ENCODE peak calls at places on chromosomes 6 and 20, in five cellular contexts. One of them, this sample, is unnamed.

GRCh38 chr20:58058421-58059140 is 169.9 kb downstream of the ANKRD60 start:
- DNase-seq in amniotic stem cell: no peak
- DNase-seq in T-helper 2 cell: no peak
- DNase-seq in IMR-90: no peak
- DNase-seq in stimulated activated CD8-positive, alpha-beta memory T cell treated with anti-CD3 and anti-CD28 coated beads, Interleukin-4, amount 100 ng/mL, for 1 hour: no peak
- DNase-seq in this sample: no peak

GRCh38 chr6:125102901-125103300 is 50.7 kb upstream of the TPD52L1 start:
- DNase-seq in IMR-90: peak
- DNase-seq in stimulated activated CD8-positive, alpha-beta memory T cell treated with anti-CD3 and anti-CD28 coated beads, Interleukin-4, amount 100 ng/mL, for 1 hour: no peak
- DNase-seq in T-helper 2 cell: no peak
- DNase-seq in amniotic stem cell: peak
- DNase-seq in this sample: no peak

GRCh38 chr20:20450461-20451027 is 82.6 kb downstream of the INSM1 start:
- DNase-seq in T-helper 2 cell: no peak
- DNase-seq in stimulated activated CD8-positive, alpha-beta memory T cell treated with anti-CD3 and anti-CD28 coated beads, Interleukin-4, amount 100 ng/mL, for 1 hour: no peak
- DNase-seq in IMR-90: no peak
- DNase-seq in amniotic stem cell: no peak
- DNase-seq in this sample: no peak

GRCh38 chr20:59141818-59142581 is 21.6 kb upstream of the ZNF831 start:
- DNase-seq in stimulated activated CD8-positive, alpha-beta memory T cell treated with anti-CD3 and anti-CD28 coated beads, Interleukin-4, amount 100 ng/mL, for 1 hour: no peak
- DNase-seq in IMR-90: peak
- DNase-seq in amniotic stem cell: no peak
- DNase-seq in T-helper 2 cell: no peak
- DNase-seq in this sample: no peak

GRCh38 chr6:26475823-26476729 is 18.3 kb downstream of the BTN2A1 start:
- DNase-seq in IMR-90: peak
- DNase-seq in amniotic stem cell: no peak
- DNase-seq in T-helper 2 cell: no peak
- DNase-seq in stimulated activated CD8-positive, alpha-beta memory T cell treated with anti-CD3 and anti-CD28 coated beads, Interleukin-4, amount 100 ng/mL, for 1 hour: no peak
- DNase-seq in this sample: no peak

GRCh38 chr20:44616604-44616964 is 34.2 kb downstream of the PKIG start:
- DNase-seq in stimulated activated CD8-positive, alpha-beta memory T cell treated with anti-CD3 and anti-CD28 coated beads, Interleukin-4, amount 100 ng/mL, for 1 hour: no peak
- DNase-seq in T-helper 2 cell: no peak
- DNase-seq in amniotic stem cell: no peak
- DNase-seq in IMR-90: no peak
- DNase-seq in this sample: no peak

GRCh38 chr20:57250607-57251343 is 15.7 kb downstream of the BMP7 start:
- DNase-seq in stimulated activated CD8-positive, alpha-beta memory T cell treated with anti-CD3 and anti-CD28 coated beads, Interleukin-4, amount 100 ng/mL, for 1 hour: no peak
- DNase-seq in T-helper 2 cell: peak
- DNase-seq in amniotic stem cell: no peak
- DNase-seq in IMR-90: no peak
- DNase-seq in this sample: no peak

GRCh38 chr6:33846226-33846625 is 42.4 kb upstream of the MLN start:
- DNase-seq in stimulated activated CD8-positive, alpha-beta memory T cell treated with anti-CD3 and anti-CD28 coated beads, Interleukin-4, amount 100 ng/mL, for 1 hour: no peak
- DNase-seq in IMR-90: no peak
- DNase-seq in amniotic stem cell: no peak
- DNase-seq in T-helper 2 cell: no peak
- DNase-seq in this sample: no peak

This sample was measured in effector CD4-positive, alpha-beta T cell.